ENCODE peak calls at places on chromosomes 3 and 15, in five cellular contexts. One of them, this sample, is unnamed.

GRCh38 chr3:71341721-71342120 is 241.8 kb downstream of the FOXP1 start:
- DNase-seq in H1: no peak
- DNase-seq in mesenchymal stem cell: peak
- DNase-seq in trophoblast cell: no peak
- DNase-seq in neuronal stem cell: no peak
- DNase-seq in this sample: no peak

GRCh38 chr15:92527197-92527596 is 128.4 kb downstream of the FAM174B start:
- DNase-seq in H1: no peak
- DNase-seq in neuronal stem cell: no peak
- DNase-seq in trophoblast cell: no peak
- DNase-seq in mesenchymal stem cell: no peak
- DNase-seq in this sample: no peak

GRCh38 chr3:61808526-61808925 is 247.2 kb downstream of the PTPRG start:
- DNase-seq in mesenchymal stem cell: no peak
- DNase-seq in trophoblast cell: no peak
- DNase-seq in H1: no peak
- DNase-seq in neuronal stem cell: no peak
- DNase-seq in this sample: no peak

GRCh38 chr3:170037463-170038433 is at the start of gene GPR160:
- DNase-seq in H1: peak
- DNase-seq in neuronal stem cell: peak
- DNase-seq in trophoblast cell: peak
- DNase-seq in mesenchymal stem cell: peak
- DNase-seq in this sample: peak

GRCh38 chr15:31265871-31266711 is 60.5 kb upstream of the KLF13 start:
- DNase-seq in neuronal stem cell: no peak
- DNase-seq in trophoblast cell: peak
- DNase-seq in H1: peak
- DNase-seq in mesenchymal stem cell: peak
- DNase-seq in this sample: peak

GRCh38 chr3:113287111-113287817 is 75.9 kb downstream of the BOC start:
- DNase-seq in trophoblast cell: no peak
- DNase-seq in neuronal stem cell: no peak
- DNase-seq in mesenchymal stem cell: peak
- DNase-seq in H1: no peak
- DNase-seq in this sample: no peak

GRCh38 chr3:66442254-66443249 is 58.3 kb downstream of the LRIG1 start:
- DNase-seq in neuronal stem cell: no peak
- DNase-seq in mesenchymal stem cell: peak
- DNase-seq in trophoblast cell: no peak
- DNase-seq in H1: peak
- DNase-seq in this sample: peak

GRCh38 chr3:190261740-190262139 is 60.5 kb downstream of the CLDN1 start:
- DNase-seq in trophoblast cell: peak
- DNase-seq in neuronal stem cell: no peak
- DNase-seq in H1: no peak
- DNase-seq in mesenchymal stem cell: no peak
- DNase-seq in this sample: no peak

GRCh38 chr15:92941668-92942067 is 41.5 kb downstream of the CHD2 start:
- DNase-seq in trophoblast cell: no peak
- DNase-seq in mesenchymal stem cell: no peak
- DNase-seq in neuronal stem cell: no peak
- DNase-seq in H1: no peak
- DNase-seq in this sample: no peak

GRCh38 chr3:47525617-47526016 is 12.1 kb upstream of the ELP6 start:
- DNase-seq in H1: no peak
- DNase-seq in neuronal stem cell: no peak
- DNase-seq in trophoblast cell: no peak
- DNase-seq in mesenchymal stem cell: no peak
- DNase-seq in this sample: no peak

GRCh38 chr3:123949606-123950005 is 11.4 kb downstream of the CCDC14 start:
- DNase-seq in mesenchymal stem cell: peak
- DNase-seq in neuronal stem cell: no peak
- DNase-seq in H1: no peak
- DNase-seq in trophoblast cell: peak
- DNase-seq in this sample: no peak

GRCh38 chr15:27045796-27046195 is 74.8 kb downstream of the GABRG3 start:
- DNase-seq in neuronal stem cell: no peak
- DNase-seq in trophoblast cell: no peak
- DNase-seq in mesenchymal stem cell: no peak
- DNase-seq in H1: no peak
- DNase-seq in this sample: no peak

GRCh38 chr3:111764645-111765091 is 94.4 kb upstream of the PHLDB2 start:
- DNase-seq in H1: no peak
- DNase-seq in trophoblast cell: peak
- DNase-seq in neuronal stem cell: no peak
- DNase-seq in mesenchymal stem cell: peak
- DNase-seq in this sample: no peak

GRCh38 chr3:195107593-195107992 is 163.4 kb downstream of the XXYLT1 start:
- DNase-seq in trophoblast cell: no peak
- DNase-seq in H1: no peak
- DNase-seq in mesenchymal stem cell: no peak
- DNase-seq in neuronal stem cell: no peak
- DNase-seq in this sample: no peak

GRCh38 chr15:68672781-68673205 is 94.0 kb downstream of the CORO2B start:
- DNase-seq in neuronal stem cell: no peak
- DNase-seq in mesenchymal stem cell: no peak
- DNase-seq in trophoblast cell: no peak
- DNase-seq in H1: peak
- DNase-seq in this sample: peak

GRCh38 chr3:53169832-53170324 is 8.9 kb downstream of the PRKCD start:
- DNase-seq in mesenchymal stem cell: no peak
- DNase-seq in neuronal stem cell: no peak
- DNase-seq in H1: no peak
- DNase-seq in trophoblast cell: no peak
- DNase-seq in this sample: no peak

GRCh38 chr15:89874926-89875564 is 18.7 kb downstream of the AP3S2 start:
- DNase-seq in trophoblast cell: peak
- DNase-seq in mesenchymal stem cell: peak
- DNase-seq in neuronal stem cell: peak
- DNase-seq in H1: peak
- DNase-seq in this sample: peak

GRCh38 chr3:62954579-62954978 is 79.4 kb upstream of the CADPS start:
- DNase-seq in trophoblast cell: no peak
- DNase-seq in neuronal stem cell: no peak
- DNase-seq in mesenchymal stem cell: no peak
- DNase-seq in H1: no peak
- DNase-seq in this sample: no peak

GRCh38 chr3:12420393-12420792 is 63.9 kb upstream of the TSEN2 start:
- DNase-seq in neuronal stem cell: no peak
- DNase-seq in trophoblast cell: no peak
- DNase-seq in H1: no peak
- DNase-seq in mesenchymal stem cell: no peak
- DNase-seq in this sample: no peak

GRCh38 chr3:72185549-72186484 is 400.9 kb upstream of the PROK2 start:
- DNase-seq in H1: no peak
- DNase-seq in neuronal stem cell: no peak
- DNase-seq in mesenchymal stem cell: peak
- DNase-seq in trophoblast cell: peak
- DNase-seq in this sample: no peak

GRCh38 chr3:134199240-134199639 is 51.4 kb downstream of the RYK start:
- DNase-seq in trophoblast cell: no peak
- DNase-seq in H1: no peak
- DNase-seq in neuronal stem cell: no peak
- DNase-seq in mesenchymal stem cell: no peak
- DNase-seq in this sample: no peak

GRCh38 chr3:134194247-134194646 is 56.4 kb downstream of the RYK start:
- DNase-seq in H1: no peak
- DNase-seq in trophoblast cell: no peak
- DNase-seq in mesenchymal stem cell: no peak
- DNase-seq in neuronal stem cell: no peak
- DNase-seq in this sample: no peak

GRCh38 chr3:134201201-134202130 is 49.2 kb downstream of the RYK start:
- DNase-seq in trophoblast cell: peak
- DNase-seq in H1: no peak
- DNase-seq in mesenchymal stem cell: peak
- DNase-seq in neuronal stem cell: no peak
- DNase-seq in this sample: no peak

GRCh38 chr3:134198414-134198813 is 52.2 kb downstream of the RYK start:
- DNase-seq in H1: no peak
- DNase-seq in mesenchymal stem cell: no peak
- DNase-seq in neuronal stem cell: no peak
- DNase-seq in trophoblast cell: no peak
- DNase-seq in this sample: no peak

GRCh38 chr3:134197681-134198261 is 52.9 kb downstream of the RYK start:
- DNase-seq in neuronal stem cell: no peak
- DNase-seq in trophoblast cell: peak
- DNase-seq in H1: no peak
- DNase-seq in mesenchymal stem cell: peak
- DNase-seq in this sample: no peak
- H2AFZ ChIP-seq in neuronal stem cell: no peak
- H2AFZ ChIP-seq in trophoblast cell: no peak
- H2AFZ ChIP-seq in H1: no peak
- H2AFZ ChIP-seq in mesenchymal stem cell: no peak
- H2AFZ ChIP-seq in this sample: no peak

GRCh38 chr15:80384442-80384841 is 19.7 kb upstream of the ARNT2 start:
- DNase-seq in mesenchymal stem cell: no peak
- DNase-seq in H1: no peak
- DNase-seq in neuronal stem cell: no peak
- DNase-seq in trophoblast cell: no peak
- DNase-seq in this sample: no peak
- H2BK120ac ChIP-seq in mesenchymal stem cell: no peak
- H2BK120ac ChIP-seq in H1: no peak
- H2BK120ac ChIP-seq in neuronal stem cell: no peak
- H2BK120ac ChIP-seq in trophoblast cell: no peak
- H2BK120ac ChIP-seq in this sample: no peak

DNA sequence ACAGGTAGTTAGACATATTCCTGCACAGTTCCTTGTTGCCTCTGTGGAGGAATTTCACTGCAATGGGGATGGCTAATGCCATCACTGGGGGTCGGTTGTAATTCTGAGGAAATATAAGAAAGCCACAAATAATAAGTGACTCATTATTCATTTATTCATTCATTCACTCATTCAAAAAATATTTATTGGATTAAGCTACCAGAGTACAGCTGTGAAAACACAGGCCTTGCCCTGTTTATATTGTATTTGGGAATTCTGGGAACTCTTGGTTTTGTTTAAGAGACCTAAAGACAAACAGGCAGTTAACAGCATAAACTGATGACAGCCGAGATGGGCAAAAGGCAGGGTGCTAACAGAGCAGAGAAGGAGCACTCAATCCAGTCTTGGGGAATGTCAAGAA is 23.6 kb downstream of the PTX3 start:
- DNase-seq in H1: no peak
- DNase-seq in trophoblast cell: no peak
- DNase-seq in neuronal stem cell: no peak
- DNase-seq in mesenchymal stem cell: no peak
- DNase-seq in this sample: no peak
- H2BK12ac ChIP-seq in H1: no peak
- H2BK12ac ChIP-seq in trophoblast cell: no peak
- H2BK12ac ChIP-seq in neuronal stem cell: no peak
- H2BK12ac ChIP-seq in mesenchymal stem cell: no peak
- H2BK12ac ChIP-seq in this sample: no peak

GRCh38 chr3:48662753-48663488 is at the start of gene CELSR3:
- DNase-seq in neuronal stem cell: peak
- DNase-seq in trophoblast cell: peak
- DNase-seq in H1: peak
- DNase-seq in mesenchymal stem cell: peak
- DNase-seq in this sample: peak
- H2AFZ ChIP-seq in neuronal stem cell: peak
- H2AFZ ChIP-seq in trophoblast cell: peak
- H2AFZ ChIP-seq in H1: no peak
- H2AFZ ChIP-seq in mesenchymal stem cell: peak
- H2AFZ ChIP-seq in this sample: no peak

GRCh38 chr3:107216711-107217110 is 160.5 kb upstream of the CCDC54 start:
- DNase-seq in trophoblast cell: peak
- DNase-seq in neuronal stem cell: no peak
- DNase-seq in H1: no peak
- DNase-seq in mesenchymal stem cell: peak
- DNase-seq in this sample: no peak

GRCh38 chr3:107220538-107220937 is 156.7 kb upstream of the CCDC54 start:
- DNase-seq in mesenchymal stem cell: peak
- DNase-seq in trophoblast cell: peak
- DNase-seq in neuronal stem cell: no peak
- DNase-seq in H1: no peak
- DNase-seq in this sample: no peak

GRCh38 chr3:107217161-107217560 is 160.1 kb upstream of the CCDC54 start:
- DNase-seq in trophoblast cell: peak
- DNase-seq in neuronal stem cell: no peak
- DNase-seq in H1: no peak
- DNase-seq in mesenchymal stem cell: peak
- DNase-seq in this sample: no peak

GRCh38 chr3:107216229-107216628 is 161.0 kb upstream of the CCDC54 start:
- DNase-seq in mesenchymal stem cell: no peak
- DNase-seq in H1: no peak
- DNase-seq in trophoblast cell: peak
- DNase-seq in neuronal stem cell: no peak
- DNase-seq in this sample: no peak

DNA sequence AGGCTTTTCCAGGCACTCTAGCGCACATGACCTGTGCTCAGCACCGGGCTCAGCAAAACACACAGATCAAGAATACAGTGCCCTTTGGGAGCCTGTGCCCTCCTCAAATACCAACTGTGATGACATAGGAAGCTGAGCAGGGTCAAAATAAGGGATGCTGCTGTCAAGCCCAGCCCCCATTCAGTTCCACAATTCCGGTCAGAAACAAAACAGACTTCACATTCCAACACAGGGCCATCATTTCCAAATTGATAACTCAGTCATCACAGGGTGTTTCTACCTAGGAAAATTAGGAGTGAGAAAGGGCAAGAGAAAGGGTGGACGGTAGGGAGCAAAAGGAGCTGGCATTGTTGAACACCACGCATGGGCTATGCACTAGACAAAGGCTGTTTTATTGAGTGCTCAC is 158.4 kb upstream of the CCDC54 start:
- DNase-seq in H1: no peak
- DNase-seq in neuronal stem cell: no peak
- DNase-seq in trophoblast cell: no peak
- DNase-seq in mesenchymal stem cell: peak
- DNase-seq in this sample: no peak
- H2BK120ac ChIP-seq in H1: no peak
- H2BK120ac ChIP-seq in neuronal stem cell: no peak
- H2BK120ac ChIP-seq in trophoblast cell: peak
- H2BK120ac ChIP-seq in mesenchymal stem cell: peak
- H2BK120ac ChIP-seq in this sample: no peak

GRCh38 chr3:77562089-77562488 is 522.2 kb downstream of the ROBO2 start:
- DNase-seq in neuronal stem cell: no peak
- DNase-seq in H1: no peak
- DNase-seq in trophoblast cell: no peak
- DNase-seq in mesenchymal stem cell: peak
- DNase-seq in this sample: no peak
- H2BK12ac ChIP-seq in neuronal stem cell: no peak
- H2BK12ac ChIP-seq in H1: no peak
- H2BK12ac ChIP-seq in trophoblast cell: no peak
- H2BK12ac ChIP-seq in mesenchymal stem cell: no peak
- H2BK12ac ChIP-seq in this sample: no peak